ENCODE peak calls at places on chromosomes 1 and 21, in six cellular contexts. Z is ovary, K is neural progenitor cell, R is sigmoid colon, Y is PC-9, W is GM23338. O is an unnamed sample.
A peak's percentile ranks its signal among the peaks of the same experiment; 100 is the strongest.

GRCh38 chr1:12618661-12619395 is 818 bp upstream of the DHRS3 start:
- DNase-seq in R (peak; percentile 91), Z (peak; percentile 72), K (peak; percentile 79), W (peak; percentile 86), Y (peak; percentile 84), O (no peak)

GRCh38 chr1:37622131-37622530 is 12.6 kb downstream of the RSPO1 start:
- DNase-seq in R (no peak), Z (no peak), Y (no peak), W (peak; percentile 79), K (peak; percentile 26), O (no peak)

GRCh38 chr21:41196990-41197389 is 29.0 kb downstream of the BACE2 start:
- DNase-seq in Y (no peak), Z (no peak), K (no peak), R (no peak), W (no peak), O (no peak)

GRCh38 chr21:32565856-32566465 is 19.4 kb downstream of the TCP10L start:
- DNase-seq in Y (no peak), K (no peak), R (no peak), W (no peak), Z (no peak), O (no peak)

GRCh38 chr1:39898648-39899603 is 2.8 kb downstream of the MYCL start:
- DNase-seq in K (peak; percentile 94), W (peak; percentile 96), R (no peak), Z (no peak), Y (peak; percentile 58), O (no peak)

GRCh38 chr1:151472852-151473731 is 13.8 kb upstream of the POGZ start:
- DNase-seq in R (peak; percentile 75), K (peak; percentile 65), W (peak; percentile 89), Y (peak; percentile 38), Z (peak; percentile 56), O (no peak)

GRCh38 chr1:905071-905749 is 18.5 kb upstream of the SAMD11 start:
- DNase-seq in Z (peak; percentile 16), R (peak; percentile 81), K (peak; percentile 37), W (peak; percentile 76), Y (no peak), O (no peak)

GRCh38 chr1:184112176-184112948 is 60.8 kb downstream of the TSEN15 start:
- DNase-seq in K (no peak), R (no peak), Z (no peak), Y (peak; percentile 75), W (no peak), O (no peak)

GRCh38 chr1:3530931-3531818 is 76.7 kb downstream of the ARHGEF16 start:
- DNase-seq in W (peak; percentile 94), R (peak; percentile 85), Y (peak; percentile 69), Z (peak; percentile 74), K (peak; percentile 92), O (no peak)

GRCh38 chr1:94020764-94021579 is 100.0 kb downstream of the ABCA4 start:
- DNase-seq in R (no peak), K (no peak), Y (peak; percentile 96), W (peak; percentile 30), Z (no peak), O (peak; percentile 93)

GRCh38 chr21:34181418-34181817 is 108.0 kb downstream of the MRPS6 start:
- DNase-seq in W (no peak), R (peak; percentile 28), K (no peak), Z (no peak), Y (no peak), O (no peak)

GRCh38 chr1:59298710-59299346 is 1.9 kb downstream of the FGGY start:
- DNase-seq in Y (peak; percentile 40), Z (no peak), W (no peak), K (no peak), R (no peak), O (no peak)

GRCh38 chr1:89260042-89260441 is 12.6 kb downstream of the GBP5 start:
- DNase-seq in W (peak; percentile 13), Y (no peak), K (no peak), Z (no peak), R (no peak), O (no peak)

GRCh38 chr1:161900155-161900554 is 123.5 kb downstream of the OLFML2B start:
- DNase-seq in K (no peak), Z (no peak), R (no peak), W (no peak), Y (no peak), O (no peak)

GRCh38 chr1:231053493-231054162 is 13.6 kb upstream of the FAM89A start:
- DNase-seq in Z (peak; percentile 55), K (no peak), W (no peak), Y (no peak), R (no peak), O (peak; percentile 53)

GRCh38 chr1:26827205-26827604 is 717 bp downstream of the ZDHHC18 start:
- DNase-seq in R (no peak), K (no peak), Y (no peak), W (no peak), Z (peak; percentile 40), O (no peak)

GRCh38 chr1:212529211-212529731 is 79.3 kb upstream of the ATF3 start:
- DNase-seq in Y (no peak), W (no peak), R (no peak), K (no peak), Z (no peak), O (no peak)

GRCh38 chr1:82013702-82014101 is 213.0 kb downstream of the ADGRL2 start:
- DNase-seq in R (no peak), Y (no peak), K (no peak), Z (no peak), W (no peak), O (no peak)
- TF ChIP-seq CTCF in R (no peak), Y (no peak), K (no peak), Z (no peak), W (no peak), O (no peak)

GRCh38 chr1:156104861-156105546 is 9.5 kb upstream of the LMNA start:
- DNase-seq in K (no peak), Y (no peak), W (peak; percentile 90), Z (peak; percentile 60), R (peak; percentile 78), O (no peak)

GRCh38 chr1:156101880-156102279 is 12.6 kb upstream of the LMNA start:
- DNase-seq in K (no peak), Y (no peak), Z (peak; percentile 67), R (peak; percentile 78), W (no peak), O (no peak)

GRCh38 chr1:156102634-156103511 is 11.6 kb upstream of the LMNA start:
- DNase-seq in Y (no peak), R (peak; percentile 72), W (no peak), K (no peak), Z (peak; percentile 58), O (no peak)

GRCh38 chr1:156103521-156103947 is 11.0 kb upstream of the LMNA start:
- DNase-seq in W (no peak), K (no peak), Y (no peak), R (peak; percentile 82), Z (peak; percentile 61), O (no peak)

DNA sequence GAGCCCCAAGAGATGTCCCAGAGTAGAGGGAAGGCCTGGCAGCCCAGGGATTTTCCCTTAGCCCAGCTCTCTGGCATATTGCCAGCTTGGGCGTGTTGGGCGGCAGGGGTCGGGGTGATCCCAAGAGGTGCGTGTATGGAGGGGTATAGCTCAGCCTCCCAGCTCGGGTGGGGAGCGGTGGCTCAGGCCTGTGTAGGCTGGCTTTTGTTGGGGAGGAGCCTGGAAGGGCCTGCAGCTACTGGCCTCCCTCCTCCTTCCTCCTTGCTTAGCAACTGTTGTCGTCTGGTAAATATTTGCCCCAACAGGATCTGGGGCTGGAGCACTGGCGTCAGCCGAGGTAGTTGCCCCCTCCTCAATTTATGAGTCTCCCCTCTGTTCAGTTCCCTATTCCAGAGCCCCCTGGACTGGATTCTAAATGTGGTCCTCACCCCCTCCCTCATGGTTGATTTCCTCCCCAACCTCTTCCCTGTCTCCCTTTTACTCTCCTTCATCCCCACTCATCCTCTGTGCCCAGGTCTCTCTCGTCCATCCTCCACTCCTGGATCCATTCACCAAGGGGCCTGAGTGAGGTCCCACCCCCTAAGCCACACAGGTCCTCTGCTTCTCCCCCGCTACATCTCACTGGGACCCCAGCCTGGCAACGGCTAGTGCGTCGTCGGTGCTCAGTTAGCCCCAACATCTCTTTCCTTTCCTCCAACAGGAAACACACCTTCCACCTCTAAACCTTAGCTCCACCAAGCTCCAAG is 10.3 kb upstream of the LMNA start:
- DNase-seq in W (peak; percentile 65), Y (peak; percentile 70), R (peak; percentile 91), Z (peak; percentile 83), K (no peak), O (no peak)
- H3K27ac ChIP-seq in W (peak overlapping the region; percentile 95), Y (no peak overlapping the region), R (peak overlapping the region; percentile 96), Z (peak overlapping the region; percentile 90), K (no peak overlapping the region), O (peak overlapping the region; percentile 61)

GRCh38 chr21:38171723-38172344 is 85.0 kb upstream of the KCNJ15 start:
- DNase-seq in K (peak; percentile 72), W (peak; percentile 78), Y (no peak), Z (no peak), R (no peak), O (peak; percentile 11)
- H3K4me3 ChIP-seq in K (no peak overlapping the region), W (no peak overlapping the region), Y (no peak overlapping the region), Z (no peak overlapping the region), R (no peak overlapping the region), O (no peak overlapping the region)

GRCh38 chr1:234375672-234376071 is 2.4 kb downstream of the COA6 start:
- DNase-seq in W (no peak), K (no peak), Y (no peak), R (no peak), Z (no peak), O (no peak)

GRCh38 chr1:234373938-234374240 is 633 bp downstream of the COA6 start:
- DNase-seq in K (no peak), Y (no peak), R (no peak), W (no peak), Z (no peak), O (no peak)

GRCh38 chr1:234372011-234372757 is 1.1 kb upstream of the COA6 start:
- DNase-seq in W (no peak), R (no peak), K (no peak), Z (no peak), Y (no peak), O (no peak)

GRCh38 chr1:234371414-234371813 is 1.8 kb upstream of the COA6 start:
- DNase-seq in W (no peak), K (no peak), Y (no peak), R (no peak), Z (no peak), O (no peak)

DNA sequence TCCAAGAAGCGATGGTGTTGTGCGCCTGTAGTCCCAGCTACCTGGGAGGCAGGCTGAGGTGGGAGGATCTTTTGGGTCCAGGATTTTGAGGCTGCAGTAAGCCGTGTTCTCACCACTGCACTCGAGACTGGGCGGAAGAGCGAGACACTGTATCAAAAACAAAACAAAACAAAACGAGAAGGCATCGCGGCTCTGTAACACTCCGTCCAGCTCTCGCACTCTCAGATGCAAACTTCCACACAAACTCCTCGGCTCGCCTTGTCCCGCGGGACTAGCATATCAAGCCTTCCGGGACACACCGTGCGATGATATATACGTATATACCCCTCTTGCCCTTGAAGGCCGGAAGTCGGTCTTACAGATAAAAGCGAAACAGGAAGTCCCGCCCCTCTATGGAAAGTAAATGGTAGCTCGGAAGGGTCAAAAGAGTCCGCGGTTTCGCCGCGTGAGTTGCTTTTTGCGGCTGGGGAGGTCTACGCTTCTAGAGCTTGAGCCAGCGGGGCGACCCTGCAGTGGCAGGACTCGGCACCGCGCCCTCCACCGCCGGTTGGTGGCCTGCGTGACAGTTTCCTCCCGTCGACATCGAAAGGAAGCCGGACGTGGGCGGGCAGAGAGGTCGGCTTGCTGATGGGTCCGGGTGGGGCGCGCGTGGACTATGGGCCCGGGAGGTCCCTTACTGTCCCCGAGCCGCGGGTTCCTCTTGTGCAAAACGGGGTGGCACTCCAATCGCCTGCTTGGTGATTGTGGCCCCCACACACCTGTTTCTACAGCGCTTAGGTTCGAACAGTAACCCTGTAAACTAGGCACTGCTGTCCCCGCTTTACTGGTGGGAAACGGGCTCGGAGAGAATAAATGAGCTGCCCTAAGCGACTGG is at the start of gene COA6:
- DNase-seq in Z (peak; percentile 83), R (peak; percentile 94), Y (peak; percentile 92), K (peak; percentile 95), W (peak; percentile 98), O (peak; percentile 93)
- TF ChIP-seq CTCF in Z (no peak), R (no peak), Y (no peak), K (peak; percentile 2), W (no peak), O (no peak)